ENCODE peak calls at places on chromosomes 11 and 22, in eight cellular contexts. E is frontal cortex; Z is CD8-positive, alpha-beta memory T cell; J is Calu3; T is WERI-Rb-1; G is RWPE2; U is RWPE1; V is caudate nucleus. D is an unnamed sample.

GRCh38 chr22:31451709-31452571 is 37.7 kb downstream of the EIF4ENIF1 start:
- DNase-seq in U (peak; percentile 4), T (peak; percentile 21), J (peak; percentile 12), E (no peak), V (no peak), Z (peak; percentile 21), G (no peak), D (no peak)

GRCh38 chr11:60158666-60159065 is 24.2 kb downstream of the MS4A6A start:
- DNase-seq in Z (no peak), T (no peak), U (no peak), V (no peak), E (no peak), G (no peak), J (no peak), D (no peak)

GRCh38 chr11:120079750-120080610 is 57.9 kb downstream of the TRIM29 start:
- DNase-seq in U (no peak), Z (no peak), J (no peak), E (no peak), V (no peak), T (peak; percentile 66), G (no peak), D (no peak)

GRCh38 chr11:7603031-7603781 is 70.1 kb downstream of the CYB5R2 start:
- DNase-seq in T (no peak), J (no peak), Z (no peak), E (no peak), U (no peak), V (no peak), G (no peak), D (no peak)

GRCh38 chr11:92750794-92751193 is 218.7 kb upstream of the MTNR1B start:
- DNase-seq in E (no peak), V (no peak), Z (no peak), J (no peak), U (no peak), G (no peak), T (no peak), D (no peak)

GRCh38 chr22:26534166-26534855 is 22.0 kb upstream of the TFIP11 start:
- DNase-seq in E (no peak), G (no peak), J (no peak), Z (no peak), V (no peak), T (no peak), U (peak; percentile 29), D (no peak)

GRCh38 chr11:83156996-83157754 is at the start of gene PCF11:
- DNase-seq in V (no peak), J (no peak), T (no peak), E (peak; percentile 14), U (peak; percentile 52), G (no peak), Z (no peak), D (no peak)

GRCh38 chr22:37803195-37803635 is 4.5 kb upstream of the GCAT start:
- DNase-seq in E (no peak), V (no peak), U (no peak), Z (no peak), G (no peak), T (peak; percentile 60), J (no peak), D (no peak)

GRCh38 chr11:104000798-104001197 is 35.6 kb upstream of the DDI1 start:
- DNase-seq in G (no peak), V (no peak), J (no peak), E (no peak), T (no peak), Z (no peak), U (no peak), D (no peak)

GRCh38 chr11:111838054-111838453 is 33.3 kb downstream of the ALG9 start:
- DNase-seq in Z (no peak), T (no peak), V (peak; percentile 71), E (no peak), G (no peak), J (no peak), U (no peak), D (no peak)

GRCh38 chr11:4085575-4085974 is 9.0 kb upstream of the RRM1 start:
- DNase-seq in Z (no peak), E (no peak), T (no peak), J (no peak), V (no peak), G (no peak), U (no peak), D (no peak)

GRCh38 chr11:48063424-48063978 is 83.1 kb downstream of the PTPRJ start:
- DNase-seq in V (no peak), U (peak; percentile 26), J (peak; percentile 26), Z (no peak), T (no peak), E (no peak), G (no peak), D (no peak)

GRCh38 chr22:27990879-27991278 is 71.8 kb upstream of the PITPNB start:
- DNase-seq in G (no peak), E (no peak), T (peak; percentile 51), Z (no peak), U (no peak), V (no peak), J (peak; percentile 45), D (no peak)

GRCh38 chr11:96188625-96189006 is 154.4 kb downstream of the MAML2 start:
- DNase-seq in J (no peak), G (no peak), V (no peak), U (no peak), T (no peak), Z (no peak), E (no peak), D (no peak)